ENCODE peak calls at places on chromosome 16, in five cellular contexts. P is psoas muscle, B is fibroblast of lung, D is HFF-Myc, X is GM12878. F is an unnamed sample.

GRCh38 chr16:57150682-57151330 is 35.0 kb downstream of the PSME3IP1 start:
- DNase-seq in P (no peak), B (no peak), D (no peak), X (no peak), F (peak; percentile 81)

GRCh38 chr16:4306439-4307214 is 9.2 kb upstream of the GLIS2 start:
- DNase-seq in P (no peak), B (no peak), D (no peak), X (no peak), F (no peak)

GRCh38 chr16:13779676-13780075 is 140.3 kb upstream of the ERCC4 start:
- DNase-seq in P (no peak), B (no peak), D (no peak), X (no peak), F (no peak)

GRCh38 chr16:57245472-57246113 is 534 bp downstream of the ARL2BP start:
- DNase-seq in P (no peak), B (peak; percentile 8), D (no peak), X (no peak), F (no peak)

GRCh38 chr16:69309316-69309715 is 1.8 kb upstream of the VPS4A start:
- DNase-seq in P (no peak), B (no peak), D (no peak), X (no peak), F (no peak)

GRCh38 chr16:87538594-87538993 is 45.8 kb upstream of the ZCCHC14 start:
- DNase-seq in P (no peak), B (no peak), D (no peak), X (no peak), F (no peak)

GRCh38 chr16:11417487-11417886 is 72.2 kb downstream of the RMI2 start:
- DNase-seq in P (no peak), B (no peak), D (no peak), X (no peak), F (no peak)

GRCh38 chr16:67801889-67802288 is 4.5 kb downstream of the RANBP10 start:
- DNase-seq in P (no peak), B (no peak), D (no peak), X (peak; percentile 57), F (no peak)

GRCh38 chr16:70778901-70779309 is 22.1 kb downstream of the VAC14 start:
- DNase-seq in P (peak; percentile 82), B (peak; percentile 95), D (peak; percentile 88), X (no peak), F (no peak)

GRCh38 chr16:57987441-57988177 is 12.9 kb downstream of the ZNF319 start:
- DNase-seq in P (peak; percentile 12), B (no peak), D (no peak), X (no peak), F (no peak)

GRCh38 chr16:73131153-73131862 is 83.4 kb upstream of the ZFHX3 start:
- DNase-seq in P (no peak), B (peak; percentile 25), D (no peak), X (no peak), F (no peak)

GRCh38 chr16:51880776-51881175 is 666.2 kb downstream of the TOX3 start:
- DNase-seq in P (no peak), B (peak; percentile 96), D (peak; percentile 46), X (no peak), F (peak; percentile 47)

GRCh38 chr16:67481561-67482259 is 753 bp upstream of the ATP6V0D1 start:
- DNase-seq in P (peak; percentile 75), B (peak; percentile 46), D (no peak), X (no peak), F (no peak)

GRCh38 chr16:4624827-4625616 is 396 bp downstream of the MGRN1 start:
- DNase-seq in P (peak; percentile 80), B (peak; percentile 66), D (no peak), X (peak; percentile 48), F (no peak)

GRCh38 chr16:66878067-66878466 is 2.2 kb upstream of the PDP2 start:
- DNase-seq in P (no peak), B (no peak), D (no peak), X (no peak), F (no peak)

GRCh38 chr16:57409065-57409464 is 4.5 kb downstream of the CCL17 start:
- DNase-seq in P (no peak), B (no peak), D (no peak), X (no peak), F (no peak)

GRCh38 chr16:15796885-15797284 is 59.9 kb downstream of the MYH11 start:
- DNase-seq in P (no peak), B (no peak), D (no peak), X (no peak), F (no peak)

GRCh38 chr16:84659656-84660300 is 11.5 kb downstream of the KLHL36 start:
- DNase-seq in P (no peak), B (no peak), D (no peak), X (no peak), F (no peak)

GRCh38 chr16:19289805-19290490 is 4.4 kb downstream of the CLEC19A start:
- DNase-seq in P (no peak), B (no peak), D (no peak), X (no peak), F (peak; percentile 50)

GRCh38 chr16:19777061-19777460 is 59.0 kb downstream of the IQCK start:
- DNase-seq in P (no peak), B (no peak), D (no peak), X (no peak), F (no peak)

GRCh38 chr16:56317998-56318912 is 107.1 kb downstream of the AMFR start:
- DNase-seq in P (peak; percentile 90), B (peak; percentile 81), D (peak; percentile 49), X (peak; percentile 3), F (peak; percentile 24)

GRCh38 chr16:52547001-52547833 is at the start of gene TOX3:
- DNase-seq in P (no peak), B (no peak), D (no peak), X (no peak), F (no peak)

GRCh38 chr16:50591800-50592771 is 43.9 kb downstream of the NKD1 start:
- DNase-seq in P (peak; percentile 71), B (no peak), D (no peak), X (no peak), F (no peak)

DNA sequence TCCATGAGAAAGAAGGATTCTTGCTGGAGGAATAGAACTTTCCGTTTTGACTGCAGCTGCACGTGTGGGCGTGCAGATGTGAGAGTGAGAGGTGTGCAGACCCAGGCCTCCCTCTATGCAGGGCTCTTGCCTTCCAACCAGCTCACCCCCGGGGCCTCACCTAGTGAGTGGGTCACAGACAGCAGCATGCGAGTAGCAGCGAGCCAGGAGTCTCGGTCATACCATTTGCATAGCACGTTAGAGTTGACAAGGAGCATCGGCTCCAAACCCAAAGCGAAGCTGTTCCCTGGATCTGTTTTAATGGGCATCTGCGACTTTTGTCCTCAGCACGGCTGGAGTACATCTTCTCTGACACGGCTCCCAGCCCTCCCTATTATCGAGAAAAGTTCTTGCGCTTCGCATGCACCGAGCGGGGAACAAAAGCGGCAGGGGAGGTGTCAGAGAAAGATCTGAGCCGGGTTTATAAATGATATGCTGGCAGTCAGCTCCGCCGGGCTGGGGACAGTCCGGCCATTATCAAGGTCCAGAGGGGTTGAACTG is 253.3 kb downstream of the MAF start:
- DNase-seq in P (no peak), B (no peak), D (no peak), X (no peak), F (no peak)
- H3K4me3 ChIP-seq in P (no peak overlapping the region), B (no peak overlapping the region), D (no peak overlapping the region), X (no peak overlapping the region), F (no peak overlapping the region)

GRCh38 chr16:86404678-86405077 is 105.6 kb upstream of the FOXF1 start:
- DNase-seq in P (no peak), B (no peak), D (no peak), X (no peak), F (no peak)

GRCh38 chr16:86403056-86403455 is 107.3 kb upstream of the FOXF1 start:
- DNase-seq in P (no peak), B (no peak), D (no peak), X (no peak), F (no peak)

GRCh38 chr16:86405319-86405718 is 105.0 kb upstream of the FOXF1 start:
- DNase-seq in P (no peak), B (peak; percentile 39), D (no peak), X (no peak), F (no peak)

GRCh38 chr16:86406056-86406455 is 104.3 kb upstream of the FOXF1 start:
- DNase-seq in P (no peak), B (no peak), D (no peak), X (no peak), F (no peak)

DNA sequence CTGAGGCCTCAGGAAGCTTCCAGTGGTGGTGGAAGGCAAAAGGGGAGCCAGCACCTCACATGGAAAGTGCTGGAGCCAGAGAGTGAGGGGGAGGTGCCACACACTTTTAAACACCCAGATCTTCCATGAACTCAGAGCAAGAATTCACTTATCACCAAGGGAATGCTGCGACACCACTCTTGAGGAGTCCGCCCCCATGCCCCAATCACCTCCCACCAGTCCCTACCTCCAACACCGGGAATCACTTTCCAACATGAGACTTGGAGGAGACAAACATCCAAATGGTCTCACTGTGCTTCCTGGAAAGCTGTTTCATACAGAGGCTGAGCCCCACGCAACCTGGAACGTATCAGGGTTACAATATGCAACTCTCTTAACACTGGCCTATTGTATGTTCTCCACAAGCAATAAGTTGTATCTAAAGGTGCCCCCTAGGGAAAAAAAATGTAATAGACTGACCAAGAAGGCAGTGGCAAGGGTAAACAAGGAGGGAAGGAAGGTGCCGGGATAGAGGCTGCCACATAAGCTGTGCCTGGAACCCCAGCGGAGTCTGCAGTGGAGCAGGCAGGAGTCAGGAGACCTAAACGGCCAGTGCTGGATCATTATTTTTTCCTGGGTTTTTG is 106.7 kb upstream of the FOXF1 start:
- DNase-seq in P (no peak), B (no peak), D (no peak), X (no peak), F (no peak)
- TF ChIP-seq CTCF in P (no peak), B (no peak), D (no peak), X (no peak), F (no peak)

GRCh38 chr16:1072526-1073261 is at the start of gene SSTR5:
- DNase-seq in P (no peak), B (no peak), D (no peak), X (no peak), F (no peak)
- H3K4me3 ChIP-seq in P (no peak within 1 kb of the TSS), B (no peak within 1 kb of the TSS), D (no peak within 1 kb of the TSS), X (no peak within 1 kb of the TSS), F (no peak within 1 kb of the TSS)

DNA sequence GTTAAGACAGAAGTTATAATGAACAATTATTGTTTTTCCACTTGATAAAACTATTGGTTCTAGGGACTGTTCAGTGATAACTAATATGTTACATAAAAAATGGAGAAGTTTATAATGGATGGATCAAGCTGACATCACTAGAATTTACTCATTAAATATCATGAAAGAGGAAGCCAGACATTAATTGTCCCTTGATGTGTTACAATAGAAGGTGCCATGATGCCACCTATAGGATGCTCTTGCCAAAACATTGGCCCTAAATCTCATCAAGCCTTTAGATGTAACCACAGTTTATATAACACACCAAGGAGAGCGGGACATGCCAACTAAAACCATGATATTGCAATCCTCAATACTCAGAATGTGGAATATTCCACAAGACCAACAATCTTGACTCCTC is 147.9 kb upstream of the MON1B start:
- DNase-seq in P (no peak), B (peak; percentile 46), D (peak; percentile 6), X (no peak), F (no peak)
- TF ChIP-seq CTCF in P (peak; percentile 31), B (no peak), D (peak; percentile 40), X (peak; percentile 35), F (peak; percentile 35)

F was measured in retinal pigment epithelial cell.